ENCODE peak calls at places on chromosomes 1 and 21, in four cellular contexts. L, F, H and B are unnamed samples.

GRCh38 chr1:81834268-81834667 is 33.5 kb downstream of the ADGRL2 start:
- DNase-seq in L (peak; percentile 47), F (no peak), H (no peak), B (no peak)

GRCh38 chr1:234108921-234109320 is 204.4 kb downstream of the SLC35F3 start:
- DNase-seq in L (peak; percentile 46), F (no peak), H (no peak), B (peak; percentile 81)

GRCh38 chr1:3407021-3407420 is 47.4 kb upstream of the ARHGEF16 start:
- DNase-seq in L (no peak), F (no peak), H (no peak), B (no peak)

GRCh38 chr1:192739476-192740184 is 69.2 kb upstream of the RGS2 start:
- DNase-seq in L (no peak), F (no peak), H (peak; percentile 71), B (no peak)

GRCh38 chr21:43687566-43688395 is 28.4 kb downstream of the RRP1B start:
- DNase-seq in L (no peak), F (no peak), H (no peak), B (no peak)

GRCh38 chr1:232386721-232387510 is 243.0 kb downstream of the SIPA1L2 start:
- DNase-seq in L (no peak), F (no peak), H (no peak), B (no peak)

GRCh38 chr1:226643167-226643566 is 94.6 kb downstream of the STUM start:
- DNase-seq in L (peak; percentile 81), F (peak; percentile 79), H (no peak), B (no peak)

GRCh38 chr1:184483101-184483813 is 96.4 kb downstream of the C1orf21 start:
- DNase-seq in L (peak; percentile 83), F (no peak), H (no peak), B (no peak)

GRCh38 chr1:61043010-61043820 is 39.1 kb upstream of the NFIA start:
- DNase-seq in L (peak; percentile 48), F (no peak), H (peak; percentile 37), B (peak; percentile 59)

GRCh38 chr1:61851849-61852692 is 109.8 kb downstream of the PATJ start:
- DNase-seq in L (peak; percentile 79), F (peak; percentile 32), H (peak; percentile 47), B (peak; percentile 59)

GRCh38 chr1:27601771-27602509 is 2.0 kb downstream of the AHDC1 start:
- DNase-seq in L (no peak), F (no peak), H (no peak), B (no peak)

GRCh38 chr1:216566809-216567208 is 143.6 kb upstream of the USH2A start:
- DNase-seq in L (peak; percentile 45), F (no peak), H (no peak), B (peak; percentile 10)
- TF ChIP-seq CTCF in L (peak; percentile 56), F (no peak), H (no peak), B (no peak)

GRCh38 chr1:235601087-235601486 is 48.5 kb downstream of the GNG4 start:
- DNase-seq in L (no peak), F (peak; percentile 40), H (no peak), B (no peak)
- TF ChIP-seq MAZ in L (no peak), F (no peak), H (no peak), B (no peak)

GRCh38 chr1:156053770-156054499 is at the start of gene UBQLN4:
- DNase-seq in L (peak; percentile 81), F (peak; percentile 96), H (peak; percentile 70), B (peak; percentile 84)
- TF ChIP-seq CTCF in L (peak; percentile 58), F (peak; percentile 48), H (peak; percentile 66), B (peak; percentile 53)

GRCh38 chr1:197355248-197355995 is 87.4 kb downstream of the CRB1 start:
- DNase-seq in L (no peak), F (no peak), H (no peak), B (no peak)

GRCh38 chr1:197352011-197352410 is 84.0 kb downstream of the CRB1 start:
- DNase-seq in L (peak; percentile 13), F (no peak), H (no peak), B (no peak)

GRCh38 chr1:197358959-197359358 is 90.9 kb downstream of the CRB1 start:
- DNase-seq in L (no peak), F (no peak), H (no peak), B (no peak)

GRCh38 chr1:197360068-197360467 is 92.0 kb downstream of the CRB1 start:
- DNase-seq in L (peak; percentile 2), F (no peak), H (no peak), B (no peak)

DNA sequence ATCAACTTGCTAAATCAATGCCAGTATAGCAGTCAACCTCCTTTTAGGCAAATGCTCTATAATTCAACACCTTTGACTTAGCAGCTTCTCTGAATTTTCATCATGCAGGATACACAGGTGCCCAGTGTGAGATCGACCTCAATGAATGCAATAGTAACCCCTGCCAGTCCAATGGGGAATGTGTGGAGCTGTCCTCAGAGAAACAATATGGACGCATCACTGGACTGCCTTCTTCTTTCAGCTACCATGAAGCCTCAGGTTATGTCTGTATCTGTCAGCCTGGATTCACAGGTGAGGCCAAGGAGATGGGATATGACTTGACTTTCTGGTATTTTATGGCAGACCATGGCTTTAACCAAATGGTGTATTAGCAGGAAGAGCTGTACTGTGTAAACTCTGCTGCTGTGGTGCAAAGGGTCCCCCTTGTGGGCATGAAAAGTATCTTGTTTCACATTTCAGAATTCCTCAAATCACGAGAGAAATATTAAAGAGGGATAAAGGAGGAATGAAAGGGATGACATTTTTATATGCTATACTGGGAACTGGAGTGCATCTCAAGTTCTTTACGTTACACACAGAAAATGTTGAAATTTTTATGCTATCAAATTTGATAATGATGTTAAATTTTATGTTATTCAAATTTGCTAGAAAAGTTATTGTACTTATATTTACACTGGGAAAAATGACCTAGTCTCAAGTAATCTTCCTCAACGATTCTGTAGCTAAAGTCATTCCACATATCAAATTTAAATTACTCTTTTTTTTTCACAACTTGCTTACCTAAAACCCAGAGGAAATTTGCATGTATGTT is 88.9 kb downstream of the CRB1 start:
- DNase-seq in L (peak; percentile 58), F (peak; percentile 27), H (peak; percentile 32), B (no peak)
- TF ChIP-seq MAZ in L (no peak), F (no peak), H (no peak), B (no peak)

GRCh38 chr1:20643080-20643479 is 9.8 kb downstream of the PINK1 start:
- DNase-seq in L (no peak), F (no peak), H (no peak), B (no peak)
- TF ChIP-seq CTCF in L (no peak), F (no peak), H (no peak), B (no peak)

GRCh38 chr1:168603501-168604107 is 27.2 kb downstream of the XCL1 start:
- DNase-seq in L (peak; percentile 45), F (peak; percentile 66), H (peak; percentile 60), B (peak; percentile 45)
- TF ChIP-seq MAZ in L (peak; percentile 66), F (peak; percentile 38), H (peak; percentile 55), B (no peak)